ENCODE peak calls at places on chromosomes 4 and X, in seven cellular contexts. M is PC-3; E is activated gamma-delta T cell treated with Interleukin-2 at 50 U/mL for 16 hours; Y is stimulated activated CD4-positive, alpha-beta T cell treated with anti-CD3 and anti-CD28 coated beads, TNF-alpha, amount 100 ng/mL, for 48 hours; L is NCI-H1930; P is cardiac septum; N is amniotic stem cell. V is an unnamed sample.

GRCh38 chrX:23732704-23733103 is 10.4 kb downstream of the ACOT9 start:
- DNase-seq in M (no peak), E (no peak), Y (no peak), L (no peak), P (no peak), N (no peak), V (no peak)

GRCh38 chrX:49271341-49271740 is 1.7 kb downstream of the PPP1R3F start:
- DNase-seq in M (peak), E (no peak), Y (no peak), L (no peak), P (no peak), N (no peak), V (no peak)

GRCh38 chr4:48635310-48635709 is 144.8 kb downstream of the FRYL start:
- DNase-seq in M (peak), E (no peak), Y (peak), L (no peak), P (no peak), N (no peak), V (no peak)

GRCh38 chrX:124239911-124240310 is 92.5 kb upstream of the TEX13D start:
- DNase-seq in M (no peak), E (no peak), Y (peak), L (no peak), P (no peak), N (no peak), V (no peak)

GRCh38 chr4:32789026-32789608 is 2068.9 kb downstream of the PCDH7 start:
- DNase-seq in M (peak), E (no peak), Y (no peak), L (no peak), P (no peak), N (peak), V (no peak)

GRCh38 chr4:82510216-82510615 is 51.6 kb downstream of the TMEM150C start:
- DNase-seq in M (no peak), E (no peak), Y (no peak), L (no peak), P (no peak), N (no peak), V (no peak)

GRCh38 chr4:78534286-78534955 is 17.1 kb upstream of the ANXA3 start:
- DNase-seq in M (peak), E (no peak), Y (no peak), L (no peak), P (no peak), N (no peak), V (no peak)

GRCh38 chr4:6342530-6343293 is 73.1 kb downstream of the WFS1 start:
- DNase-seq in M (no peak), E (no peak), Y (no peak), L (no peak), P (no peak), N (no peak), V (no peak)

GRCh38 chrX:50375481-50376267 is 95.0 kb downstream of the DGKK start:
- DNase-seq in M (no peak), E (no peak), Y (no peak), L (no peak), P (no peak), N (no peak), V (no peak)

GRCh38 chr4:112735474-112735951 is 98.6 kb downstream of the LARP7 start:
- DNase-seq in M (peak), E (no peak), Y (peak), L (no peak), P (no peak), N (no peak), V (no peak)

GRCh38 chrX:12791253-12792228 is at the start of gene PRPS2:
- DNase-seq in M (peak), E (peak), Y (peak), L (peak), P (peak), N (no peak), V (no peak)

GRCh38 chrX:106619797-106620196 is 8.0 kb downstream of the RADX start:
- DNase-seq in M (peak), E (no peak), Y (no peak), L (no peak), P (no peak), N (no peak), V (no peak)

GRCh38 chr4:8291036-8291682 is 21.6 kb downstream of the HTRA3 start:
- DNase-seq in M (no peak), E (no peak), Y (no peak), L (no peak), P (peak), N (no peak), V (no peak)

GRCh38 chr4:89316931-89317366 is 9.3 kb upstream of the GPRIN3 start:
- DNase-seq in M (peak), E (no peak), Y (no peak), L (no peak), P (no peak), N (no peak), V (no peak)

GRCh38 chr4:64784125-64784524 is 374.9 kb upstream of the TECRL start:
- DNase-seq in M (peak), E (no peak), Y (no peak), L (no peak), P (no peak), N (no peak), V (no peak)

GRCh38 chr4:128440923-128441322 is 153.3 kb upstream of the PGRMC2 start:
- DNase-seq in M (no peak), E (no peak), Y (no peak), L (no peak), P (no peak), N (no peak), V (no peak)

GRCh38 chr4:169649545-169650226 is 29.3 kb downstream of the CLCN3 start:
- DNase-seq in M (no peak), E (no peak), Y (no peak), L (no peak), P (no peak), N (no peak), V (no peak)

GRCh38 chrX:149205937-149206336 is 299.2 kb downstream of the IDS start:
- DNase-seq in M (no peak), E (no peak), Y (no peak), L (no peak), P (no peak), N (no peak), V (no peak)

GRCh38 chr4:173257732-173258717 is 76.1 kb downstream of the HMGB2 start:
- DNase-seq in M (peak), E (peak), Y (peak), L (peak), P (no peak), N (peak), V (no peak)

GRCh38 chr4:15506464-15506863 is 36.8 kb downstream of the CC2D2A start:
- DNase-seq in M (no peak), E (no peak), Y (no peak), L (no peak), P (no peak), N (no peak), V (no peak)

GRCh38 chrX:151871244-151871643 is 41.4 kb upstream of the MAGEA4 start:
- DNase-seq in M (peak), E (no peak), Y (no peak), L (no peak), P (no peak), N (peak), V (no peak)

GRCh38 chr4:80989921-80990544 is 40.5 kb upstream of the BMP3 start:
- DNase-seq in M (peak), E (peak), Y (peak), L (no peak), P (no peak), N (peak), V (peak)

GRCh38 chr4:19739101-19739651 is 512.5 kb upstream of the SLIT2 start:
- DNase-seq in M (peak), E (no peak), Y (no peak), L (no peak), P (no peak), N (peak), V (no peak)

GRCh38 chrX:110212299-110212698 is 105.6 kb downstream of the AMMECR1 start:
- DNase-seq in M (peak), E (no peak), Y (no peak), L (no peak), P (no peak), N (no peak), V (no peak)

GRCh38 chr4:122914292-122914904 is 8.0 kb downstream of the NUDT6 start:
- DNase-seq in M (peak), E (peak), Y (peak), L (no peak), P (no peak), N (no peak), V (no peak)

GRCh38 chr4:87949961-87950360 is 25.6 kb upstream of the SPP1 start:
- DNase-seq in M (peak), E (no peak), Y (no peak), L (no peak), P (no peak), N (no peak), V (no peak)

GRCh38 chr4:77865259-77865658 is 2.6 kb downstream of the MRPL1 start:
- DNase-seq in M (no peak), E (no peak), Y (no peak), L (no peak), P (no peak), N (no peak), V (no peak)

GRCh38 chr4:176838611-176839411 is 46.1 kb upstream of the VEGFC start:
- DNase-seq in M (peak), E (no peak), Y (no peak), L (no peak), P (no peak), N (no peak), V (no peak)

GRCh38 chrX:133335027-133335426 is 80.3 kb downstream of the GPC4 start:
- DNase-seq in M (peak), E (no peak), Y (peak), L (no peak), P (no peak), N (no peak), V (no peak)

GRCh38 chr4:186596850-186597390 is 41.6 kb upstream of the MTNR1A start:
- DNase-seq in M (no peak), E (no peak), Y (no peak), L (no peak), P (no peak), N (no peak), V (no peak)

GRCh38 chrX:129934461-129934860 is 28.5 kb downstream of the UTP14A start:
- DNase-seq in M (no peak), E (no peak), Y (no peak), L (no peak), P (no peak), N (no peak), V (no peak)

GRCh38 chr4:159252491-159252890 is 149.6 kb downstream of the RAPGEF2 start:
- DNase-seq in M (no peak), E (no peak), Y (no peak), L (no peak), P (no peak), N (no peak), V (no peak)

GRCh38 chr4:119647558-119647957 is 19.0 kb upstream of the PDE5A start:
- DNase-seq in M (no peak), E (no peak), Y (no peak), L (no peak), P (no peak), N (no peak), V (no peak)

GRCh38 chrX:120755066-120755846 is 120.4 kb downstream of the CT47B1 start:
- DNase-seq in M (no peak), E (no peak), Y (no peak), L (no peak), P (no peak), N (no peak), V (no peak)

GRCh38 chrX:145817666-145818521 is at the start of gene SLITRK2:
- DNase-seq in M (no peak), E (no peak), Y (no peak), L (no peak), P (no peak), N (no peak), V (no peak)

GRCh38 chr4:1285790-1286553 is 3.7 kb upstream of the MAEA start:
- DNase-seq in M (peak), E (peak), Y (no peak), L (no peak), P (no peak), N (no peak), V (no peak)

GRCh38 chr4:95693594-95693993 is 144.8 kb upstream of the UNC5C start:
- DNase-seq in M (peak), E (no peak), Y (no peak), L (no peak), P (no peak), N (no peak), V (no peak)

GRCh38 chrX:150363561-150364346 is 637 bp downstream of the MAMLD1 start:
- DNase-seq in M (peak), E (no peak), Y (no peak), L (no peak), P (no peak), N (peak), V (no peak)

GRCh38 chrX:9110808-9111207 is 76.9 kb upstream of the FAM9B start:
- DNase-seq in M (no peak), E (no peak), Y (no peak), L (no peak), P (no peak), N (no peak), V (no peak)

V was measured in LNCaP clone FGC.